ENCODE peak calls at places on chromosome 18, in nine cellular contexts. One of them, this sample, is unnamed.

GRCh38 chr18:79556829-79557585 is 122.6 kb upstream of the CTDP1 start:
- DNase-seq in fibroblast of mammary gland: no peak
- DNase-seq in heart right ventricle: no peak
- DNase-seq in MCF 10A: no peak
- DNase-seq in AG04450: no peak
- DNase-seq in type B pancreatic cell: no peak
- DNase-seq in chondrocyte: peak
- DNase-seq in omental fat pad: peak
- DNase-seq in osteocyte: peak
- DNase-seq in this sample: no peak

GRCh38 chr18:79510046-79510685 is 114.4 kb downstream of the NFATC1 start:
- DNase-seq in osteocyte: peak
- DNase-seq in heart right ventricle: no peak
- DNase-seq in omental fat pad: peak
- DNase-seq in type B pancreatic cell: peak
- DNase-seq in fibroblast of mammary gland: no peak
- DNase-seq in AG04450: no peak
- DNase-seq in chondrocyte: peak
- DNase-seq in MCF 10A: no peak
- DNase-seq in this sample: no peak

GRCh38 chr18:58143391-58143790 is 99.4 kb downstream of the NEDD4L start:
- DNase-seq in type B pancreatic cell: no peak
- DNase-seq in fibroblast of mammary gland: no peak
- DNase-seq in chondrocyte: no peak
- DNase-seq in AG04450: peak
- DNase-seq in heart right ventricle: no peak
- DNase-seq in MCF 10A: no peak
- DNase-seq in omental fat pad: no peak
- DNase-seq in osteocyte: no peak
- DNase-seq in this sample: no peak

GRCh38 chr18:73869182-73869581 is 278.5 kb downstream of the FBXO15 start:
- DNase-seq in AG04450: no peak
- DNase-seq in heart right ventricle: no peak
- DNase-seq in osteocyte: no peak
- DNase-seq in omental fat pad: no peak
- DNase-seq in MCF 10A: no peak
- DNase-seq in fibroblast of mammary gland: no peak
- DNase-seq in chondrocyte: no peak
- DNase-seq in type B pancreatic cell: no peak
- DNase-seq in this sample: no peak

GRCh38 chr18:48455555-48456478 is 46.6 kb upstream of the ZBTB7C start:
- DNase-seq in omental fat pad: no peak
- DNase-seq in fibroblast of mammary gland: peak
- DNase-seq in osteocyte: no peak
- DNase-seq in type B pancreatic cell: no peak
- DNase-seq in AG04450: peak
- DNase-seq in chondrocyte: no peak
- DNase-seq in MCF 10A: peak
- DNase-seq in heart right ventricle: no peak
- DNase-seq in this sample: peak

GRCh38 chr18:30485078-30485477 is 557.5 kb downstream of the DSC3 start:
- DNase-seq in type B pancreatic cell: no peak
- DNase-seq in chondrocyte: no peak
- DNase-seq in heart right ventricle: no peak
- DNase-seq in omental fat pad: no peak
- DNase-seq in osteocyte: no peak
- DNase-seq in fibroblast of mammary gland: no peak
- DNase-seq in AG04450: no peak
- DNase-seq in MCF 10A: no peak
- DNase-seq in this sample: no peak

GRCh38 chr18:64720781-64721464 is 572.0 kb upstream of the LINC00305 start:
- DNase-seq in chondrocyte: no peak
- DNase-seq in type B pancreatic cell: no peak
- DNase-seq in AG04450: no peak
- DNase-seq in heart right ventricle: no peak
- DNase-seq in fibroblast of mammary gland: no peak
- DNase-seq in osteocyte: no peak
- DNase-seq in MCF 10A: no peak
- DNase-seq in omental fat pad: no peak
- DNase-seq in this sample: no peak

GRCh38 chr18:58314284-58314683 is 270.3 kb downstream of the NEDD4L start:
- DNase-seq in heart right ventricle: peak
- DNase-seq in AG04450: peak
- DNase-seq in chondrocyte: no peak
- DNase-seq in fibroblast of mammary gland: peak
- DNase-seq in type B pancreatic cell: no peak
- DNase-seq in omental fat pad: no peak
- DNase-seq in MCF 10A: peak
- DNase-seq in osteocyte: no peak
- DNase-seq in this sample: peak

GRCh38 chr18:45166341-45167108 is 448.8 kb upstream of the SLC14A2 start:
- DNase-seq in omental fat pad: no peak
- DNase-seq in osteocyte: no peak
- DNase-seq in fibroblast of mammary gland: peak
- DNase-seq in AG04450: no peak
- DNase-seq in MCF 10A: peak
- DNase-seq in type B pancreatic cell: no peak
- DNase-seq in chondrocyte: no peak
- DNase-seq in heart right ventricle: no peak
- DNase-seq in this sample: peak

GRCh38 chr18:51151185-51151567 is 46.3 kb downstream of the MEX3C start:
- DNase-seq in MCF 10A: no peak
- DNase-seq in chondrocyte: no peak
- DNase-seq in osteocyte: no peak
- DNase-seq in omental fat pad: no peak
- DNase-seq in AG04450: no peak
- DNase-seq in heart right ventricle: no peak
- DNase-seq in fibroblast of mammary gland: no peak
- DNase-seq in type B pancreatic cell: no peak
- DNase-seq in this sample: no peak

GRCh38 chr18:45761512-45762114 is 37.6 kb downstream of the SLC14A1 start:
- DNase-seq in type B pancreatic cell: no peak
- DNase-seq in osteocyte: no peak
- DNase-seq in MCF 10A: no peak
- DNase-seq in omental fat pad: no peak
- DNase-seq in chondrocyte: no peak
- DNase-seq in AG04450: no peak
- DNase-seq in fibroblast of mammary gland: no peak
- DNase-seq in heart right ventricle: no peak
- DNase-seq in this sample: no peak

DNA sequence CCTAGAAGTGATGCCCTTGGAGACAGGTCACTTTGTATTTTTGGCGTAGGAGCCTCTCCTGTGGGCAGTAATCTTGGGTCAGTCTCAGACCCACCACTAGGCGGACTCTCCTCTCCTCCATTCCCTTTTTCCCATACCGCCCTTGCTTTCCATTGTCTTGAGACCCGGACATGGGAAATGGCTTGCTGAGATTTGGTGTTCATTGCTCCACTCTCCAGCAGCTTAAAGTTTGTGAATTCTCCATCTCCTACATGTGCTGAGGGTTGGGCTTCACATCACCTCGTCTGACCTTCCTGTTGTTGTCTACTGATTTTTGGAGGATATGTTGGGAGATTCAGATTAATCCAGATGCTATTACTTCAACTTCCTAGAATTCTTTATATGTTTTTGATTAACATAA is 159.2 kb upstream of the RAB12 start:
- DNase-seq in omental fat pad: no peak
- DNase-seq in type B pancreatic cell: no peak
- DNase-seq in chondrocyte: no peak
- DNase-seq in osteocyte: peak
- DNase-seq in AG04450: no peak
- DNase-seq in fibroblast of mammary gland: peak
- DNase-seq in MCF 10A: peak
- DNase-seq in heart right ventricle: peak
- DNase-seq in this sample: no peak
- TF ChIP-seq CTCF in omental fat pad: no peak
- TF ChIP-seq CTCF in type B pancreatic cell: peak
- TF ChIP-seq CTCF in chondrocyte: peak
- TF ChIP-seq CTCF in osteocyte: peak
- TF ChIP-seq CTCF in AG04450: peak
- TF ChIP-seq CTCF in fibroblast of mammary gland: peak
- TF ChIP-seq CTCF in MCF 10A: peak
- TF ChIP-seq CTCF in heart right ventricle: peak
- TF ChIP-seq CTCF in this sample: peak

DNA sequence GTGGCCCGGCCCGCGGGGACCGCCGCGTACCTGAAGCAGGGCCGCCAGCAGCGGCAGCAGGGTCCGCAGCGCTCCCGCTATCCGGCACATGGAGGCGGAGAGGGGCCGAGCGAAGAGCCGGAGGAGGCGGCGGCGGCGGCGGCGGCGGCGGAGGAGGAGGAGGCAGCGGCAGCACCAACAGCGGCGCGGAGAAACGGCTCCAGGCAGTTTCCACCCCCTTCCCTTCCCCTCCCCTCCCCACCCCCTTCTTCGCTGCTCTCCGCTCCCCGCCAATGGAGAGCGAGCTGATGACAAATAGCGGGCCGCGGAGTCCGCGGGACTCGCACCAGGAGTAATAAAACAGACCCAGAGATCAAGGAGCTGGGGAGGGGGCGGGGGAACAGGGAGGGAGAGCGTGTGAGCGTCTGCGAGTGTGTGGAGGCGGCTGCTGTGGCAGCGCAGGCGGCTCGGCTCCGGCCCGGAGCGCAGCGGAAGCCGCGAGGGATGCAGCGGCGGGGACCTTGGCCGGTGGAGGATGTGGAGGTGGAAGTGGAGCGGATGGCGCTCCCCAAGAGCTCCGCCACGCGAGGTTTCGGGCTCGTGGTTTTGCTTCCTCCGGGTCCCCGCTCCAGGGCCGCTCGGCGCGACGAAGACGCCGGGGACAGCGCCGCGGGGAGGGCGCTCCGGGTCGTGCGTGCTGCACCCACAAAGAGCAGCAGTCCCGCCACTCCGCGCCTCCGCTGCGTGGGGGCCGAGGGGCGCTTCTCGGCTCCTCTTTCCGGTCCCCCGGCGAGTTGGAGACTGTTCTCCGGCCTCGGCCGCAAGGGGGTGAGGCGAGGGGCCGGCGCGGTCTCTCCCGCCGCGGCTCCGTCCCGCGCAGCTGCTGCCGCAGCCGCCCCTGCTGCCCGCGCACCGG is at the start of gene CDH2:
- DNase-seq in chondrocyte: no peak
- DNase-seq in fibroblast of mammary gland: peak
- DNase-seq in osteocyte: peak
- DNase-seq in AG04450: peak
- DNase-seq in heart right ventricle: peak
- DNase-seq in type B pancreatic cell: peak
- DNase-seq in MCF 10A: peak
- DNase-seq in omental fat pad: no peak
- DNase-seq in this sample: peak
- TF ChIP-seq CTCF in chondrocyte: peak
- TF ChIP-seq CTCF in fibroblast of mammary gland: no peak
- TF ChIP-seq CTCF in osteocyte: peak
- TF ChIP-seq CTCF in AG04450: peak
- TF ChIP-seq CTCF in heart right ventricle: no peak
- TF ChIP-seq CTCF in type B pancreatic cell: peak
- TF ChIP-seq CTCF in MCF 10A: no peak
- TF ChIP-seq CTCF in omental fat pad: no peak
- TF ChIP-seq CTCF in this sample: peak

DNA sequence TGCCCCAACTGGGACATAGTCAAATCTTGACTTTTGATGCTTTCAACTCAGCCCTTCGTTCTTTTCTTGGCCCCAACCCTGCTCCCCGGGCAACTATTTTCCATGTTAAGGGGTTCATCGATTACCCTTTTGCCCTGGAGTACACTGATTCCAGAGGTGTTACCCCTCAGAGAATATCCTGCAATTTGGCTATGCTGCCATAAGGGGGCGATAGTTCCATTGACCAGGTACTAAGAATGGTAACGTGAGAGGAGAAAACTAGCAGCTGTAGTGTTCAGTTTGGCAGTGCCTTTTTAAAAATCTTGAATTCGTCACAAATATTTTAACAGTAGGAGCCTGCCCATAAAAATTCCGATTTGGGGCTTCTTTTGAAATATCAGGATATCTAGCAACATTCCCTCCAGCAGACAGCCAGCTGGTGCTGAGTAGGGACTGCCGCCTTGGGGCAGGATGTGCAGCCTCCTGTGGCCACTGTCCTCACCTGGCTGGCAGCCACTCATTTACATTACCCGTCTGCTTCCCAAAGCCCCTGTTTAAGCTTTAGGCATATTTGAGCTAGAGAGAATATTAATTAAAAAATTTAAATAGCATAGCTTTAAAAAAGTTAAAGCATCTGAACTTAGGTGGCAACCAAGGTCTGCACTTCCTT is 146.3 kb upstream of the SKOR2 start:
- DNase-seq in omental fat pad: no peak
- DNase-seq in fibroblast of mammary gland: peak
- DNase-seq in type B pancreatic cell: no peak
- DNase-seq in chondrocyte: no peak
- DNase-seq in AG04450: no peak
- DNase-seq in osteocyte: no peak
- DNase-seq in heart right ventricle: no peak
- DNase-seq in MCF 10A: peak
- DNase-seq in this sample: no peak
- TF ChIP-seq CTCF in omental fat pad: no peak
- TF ChIP-seq CTCF in fibroblast of mammary gland: peak
- TF ChIP-seq CTCF in type B pancreatic cell: peak
- TF ChIP-seq CTCF in chondrocyte: peak
- TF ChIP-seq CTCF in AG04450: no peak
- TF ChIP-seq CTCF in osteocyte: peak
- TF ChIP-seq CTCF in heart right ventricle: peak
- TF ChIP-seq CTCF in MCF 10A: no peak
- TF ChIP-seq CTCF in this sample: peak

DNA sequence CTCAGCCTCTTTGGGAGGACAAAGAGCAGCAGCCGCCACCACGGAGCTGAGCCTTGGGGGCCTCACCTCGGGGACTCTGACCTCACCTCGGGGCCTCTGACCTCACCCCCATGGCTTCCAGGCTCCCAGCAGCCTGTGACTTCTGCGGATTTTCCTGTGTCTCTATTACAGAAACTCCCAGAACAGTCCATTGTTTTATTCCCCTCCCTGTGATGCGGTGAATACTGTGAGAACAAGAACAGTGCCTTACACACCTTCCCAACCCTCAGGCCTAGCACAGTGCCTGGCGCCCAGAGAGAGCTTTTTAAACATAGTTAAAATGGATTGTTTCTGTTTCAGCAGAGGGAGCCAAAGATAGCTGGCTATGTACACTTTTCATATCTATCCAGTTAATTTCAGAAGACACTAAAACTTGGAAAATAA is 63.7 kb downstream of the MBP start:
- DNase-seq in osteocyte: no peak
- DNase-seq in omental fat pad: no peak
- DNase-seq in AG04450: no peak
- DNase-seq in type B pancreatic cell: no peak
- DNase-seq in heart right ventricle: no peak
- DNase-seq in MCF 10A: no peak
- DNase-seq in fibroblast of mammary gland: no peak
- DNase-seq in chondrocyte: no peak
- DNase-seq in this sample: no peak
- TF ChIP-seq CTCF in osteocyte: peak
- TF ChIP-seq CTCF in omental fat pad: no peak
- TF ChIP-seq CTCF in AG04450: peak
- TF ChIP-seq CTCF in type B pancreatic cell: peak
- TF ChIP-seq CTCF in heart right ventricle: no peak
- TF ChIP-seq CTCF in MCF 10A: no peak
- TF ChIP-seq CTCF in fibroblast of mammary gland: peak
- TF ChIP-seq CTCF in chondrocyte: peak
- TF ChIP-seq CTCF in this sample: peak

This sample was measured in HFFc6.